ENCODE peak calls at places on chromosomes 2 and 18, in nine cellular contexts. B is adrenal gland, U is brain microvascular endothelial cell, S is ovary, C is kidney, G is IMR-90, R is heart right ventricle, O is GM23248, E is ascending aorta. W is an unnamed sample.
A peak's percentile ranks its signal among the peaks of the same experiment; 100 is the strongest.

GRCh38 chr2:229714080-229714735 is at the start of gene DNER:
- DNase-seq in R (peak; percentile 20), C (peak; percentile 70), B (peak; percentile 73), U (no peak), O (peak; percentile 32), E (no peak), S (no peak), G (no peak), W (peak; percentile 38)

GRCh38 chr18:69400253-69400975 is at the start of gene DOK6:
- DNase-seq in O (peak; percentile 79), B (no peak), U (peak; percentile 82), S (peak; percentile 49), G (peak; percentile 69), E (peak; percentile 66), R (peak; percentile 67), C (peak; percentile 80), W (peak; percentile 29)

GRCh38 chr2:67476808-67477790 is 80.0 kb downstream of the ETAA1 start:
- DNase-seq in R (no peak), O (peak; percentile 59), E (no peak), B (no peak), S (no peak), U (peak; percentile 8), G (peak; percentile 81), C (no peak), W (peak; percentile 57)

GRCh38 chr2:104562537-104562936 is 291.4 kb upstream of the POU3F3 start:
- DNase-seq in E (no peak), G (no peak), R (no peak), C (no peak), U (no peak), B (no peak), O (no peak), S (no peak), W (no peak)

GRCh38 chr18:68778280-68778875 is 19.5 kb upstream of the CCDC102B start:
- DNase-seq in R (no peak), O (no peak), E (no peak), U (no peak), B (no peak), S (no peak), C (no peak), G (peak; percentile 80), W (no peak)

GRCh38 chr2:217223222-217223930 is 363.5 kb upstream of the TNP1 start:
- DNase-seq in C (no peak), G (peak; percentile 99), U (peak; percentile 78), E (peak; percentile 88), R (no peak), B (peak; percentile 43), S (no peak), O (peak; percentile 86), W (no peak)

GRCh38 chr2:105821428-105822125 is 76.9 kb downstream of the NCK2 start:
- DNase-seq in R (no peak), S (no peak), E (no peak), G (no peak), B (no peak), C (no peak), U (no peak), O (no peak), W (no peak)

GRCh38 chr18:78363556-78363955 is 616.1 kb upstream of the SALL3 start:
- DNase-seq in R (no peak), O (no peak), E (no peak), B (no peak), S (no peak), U (no peak), G (no peak), C (no peak), W (no peak)

GRCh38 chr2:174012347-174013309 is 47.5 kb upstream of the SP3 start:
- DNase-seq in S (peak; percentile 87), B (peak; percentile 70), U (no peak), E (peak; percentile 82), R (peak; percentile 81), C (peak; percentile 94), G (no peak), O (peak; percentile 85), W (peak; percentile 57)

GRCh38 chr2:206721216-206721920 is 3.2 kb upstream of the DYTN start:
- DNase-seq in E (no peak), C (no peak), B (no peak), R (no peak), U (no peak), O (no peak), G (no peak), S (no peak), W (no peak)

GRCh38 chr2:147297820-147298219 is 547.0 kb upstream of the ACVR2A start:
- DNase-seq in O (no peak), E (no peak), C (no peak), G (no peak), S (no peak), B (no peak), R (no peak), U (no peak), W (no peak)

GRCh38 chr2:152584301-152584700 is 133.0 kb downstream of the PRPF40A start:
- DNase-seq in S (no peak), G (peak; percentile 48), C (no peak), E (no peak), R (no peak), U (no peak), O (no peak), B (no peak), W (no peak)

GRCh38 chr2:38602136-38602731 is 494 bp downstream of the HNRNPLL start:
- DNase-seq in G (no peak), O (peak; percentile 58), U (no peak), S (peak; percentile 69), B (peak; percentile 48), E (peak; percentile 73), C (peak; percentile 84), R (peak; percentile 45), W (peak; percentile 48)

GRCh38 chr2:122704109-122704563 is 948.7 kb downstream of the TSN start:
- DNase-seq in G (no peak), U (no peak), B (no peak), O (no peak), S (no peak), E (no peak), C (no peak), R (no peak), W (no peak)

GRCh38 chr2:147641644-147642043 is 203.2 kb upstream of the ACVR2A start:
- DNase-seq in E (no peak), O (peak; percentile 59), S (no peak), C (no peak), R (no peak), G (peak; percentile 17), B (no peak), U (no peak), W (no peak)

GRCh38 chr2:205686231-205687017 is 4.1 kb downstream of the NRP2 start:
- DNase-seq in R (no peak), U (no peak), C (peak; percentile 77), S (no peak), E (no peak), B (no peak), G (peak; percentile 35), O (peak; percentile 57), W (no peak)

GRCh38 chr18:66560092-66560491 is 43.8 kb downstream of the CDH19 start:
- DNase-seq in S (no peak), E (no peak), G (no peak), C (no peak), R (no peak), B (peak; percentile 26), O (peak; percentile 9), U (peak; percentile 30), W (peak; percentile 20)

GRCh38 chr2:204533629-204534370 is 11.5 kb upstream of the PARD3B start:
- DNase-seq in R (no peak), B (no peak), C (no peak), G (peak; percentile 69), O (peak; percentile 63), E (no peak), S (no peak), U (peak; percentile 38), W (peak; percentile 38)

GRCh38 chr18:34787931-34788532 is 77.9 kb downstream of the DTNA start:
- DNase-seq in B (peak; percentile 64), G (peak; percentile 69), E (no peak), C (no peak), S (no peak), R (no peak), U (peak; percentile 61), O (peak; percentile 66), W (peak; percentile 40)

GRCh38 chr18:25842665-25843064 is 247.7 kb downstream of the SS18 start:
- DNase-seq in G (no peak), E (no peak), C (no peak), U (no peak), B (no peak), R (no peak), O (no peak), S (no peak), W (no peak)

GRCh38 chr2:64550042-64550441 is 25.9 kb downstream of the AFTPH start:
- DNase-seq in R (no peak), S (no peak), E (no peak), C (no peak), B (no peak), U (no peak), O (no peak), G (no peak), W (no peak)

GRCh38 chr2:236309669-236310029 is 45.4 kb upstream of the ASB18 start:
- DNase-seq in O (peak; percentile 47), U (no peak), C (no peak), B (no peak), G (no peak), R (no peak), E (no peak), S (no peak), W (no peak)

GRCh38 chr2:217849154-217849553 is 153.6 kb downstream of the TNS1 start:
- DNase-seq in U (no peak), B (no peak), C (no peak), G (no peak), R (no peak), S (no peak), E (no peak), O (peak; percentile 67), W (no peak)

GRCh38 chr18:396571-396970 is 103.9 kb downstream of the COLEC12 start:
- DNase-seq in O (no peak), S (no peak), B (no peak), C (no peak), U (no peak), G (no peak), R (no peak), E (no peak), W (no peak)
- H3K27ac ChIP-seq in O (peak overlapping the region; percentile 100), S (no peak overlapping the region), B (no peak overlapping the region), C (no peak overlapping the region), U (no peak overlapping the region), G (no peak overlapping the region), R (no peak overlapping the region), E (no peak overlapping the region), W (no peak overlapping the region)

GRCh38 chr2:88600038-88600465 is 27.2 kb downstream of the EIF2AK3 start:
- DNase-seq in B (peak; percentile 31), E (peak; percentile 68), U (peak; percentile 95), O (peak; percentile 94), S (no peak), C (no peak), G (peak; percentile 99), R (no peak), W (peak; percentile 72)
- H3K4me3 ChIP-seq in B (no peak overlapping the region), E (no peak overlapping the region), U (no peak overlapping the region), O (peak overlapping the region; percentile 42), S (no peak overlapping the region), C (peak overlapping the region; percentile 13), G (no peak overlapping the region), R (no peak overlapping the region), W (no peak overlapping the region)

GRCh38 chr2:170816499-170817246 is at the start of gene GAD1:
- DNase-seq in O (peak; percentile 91), R (peak; percentile 72), C (peak; percentile 91), G (peak; percentile 46), S (peak; percentile 62), B (peak; percentile 78), E (peak; percentile 83), U (peak; percentile 56), W (peak; percentile 82)
- H3K27ac ChIP-seq in O (no peak within 1 kb of the TSS), R (no peak within 1 kb of the TSS), C (peak within 1 kb of the TSS; percentile 15), G (no peak within 1 kb of the TSS), S (no peak within 1 kb of the TSS), B (peak within 1 kb of the TSS; percentile 76), E (peak within 1 kb of the TSS; percentile 58), U (no peak within 1 kb of the TSS), W (no peak within 1 kb of the TSS)

GRCh38 chr2:23412556-23413155 is 27.7 kb downstream of the KLHL29 start:
- DNase-seq in R (no peak), E (no peak), S (no peak), U (peak; percentile 53), O (peak; percentile 69), C (no peak), B (no peak), G (peak; percentile 82), W (no peak)
- H3K4me3 ChIP-seq in R (no peak overlapping the region), E (no peak overlapping the region), S (no peak overlapping the region), U (no peak overlapping the region), O (peak overlapping the region; percentile 9), C (no peak overlapping the region), B (no peak overlapping the region), G (no peak overlapping the region), W (no peak overlapping the region)